ENCODE peak calls at places on chromosomes 12 and 14, in eight cellular contexts. E is prostate gland; P is lung; V is uterus; G is fibroblast of lung; D is CD4-positive, alpha-beta memory T cell; F is A549; O is right atrium auricular region. S is an unnamed sample.

GRCh38 chr14:24264298-24264697 is 1.3 kb upstream of the TGM1 start:
- DNase-seq in F (no peak), E (no peak), V (no peak), D (no peak), P (no peak), O (no peak), G (peak; percentile 44), S (no peak)

GRCh38 chr14:62181591-62181990 is 419.4 kb downstream of the SNAPC1 start:
- DNase-seq in G (peak; percentile 53), E (no peak), P (no peak), V (no peak), D (no peak), O (no peak), F (no peak), S (no peak)

GRCh38 chr12:39103552-39104165 is 198.3 kb upstream of the CPNE8 start:
- DNase-seq in F (peak; percentile 75), E (peak; percentile 40), V (no peak), P (no peak), O (no peak), D (peak; percentile 34), G (peak; percentile 57), S (no peak)

GRCh38 chr14:101709962-101710891 is 51.3 kb upstream of the PPP2R5C start:
- DNase-seq in G (no peak), V (no peak), F (no peak), P (peak; percentile 23), D (no peak), O (no peak), E (no peak), S (no peak)

GRCh38 chr12:26402648-26403047 is 207.3 kb downstream of the SSPN start:
- DNase-seq in F (peak; percentile 15), G (peak; percentile 9), D (no peak), V (no peak), P (peak; percentile 31), E (peak; percentile 71), O (no peak), S (no peak)

GRCh38 chr12:7588703-7589329 is 76.9 kb downstream of the APOBEC1 start:
- DNase-seq in O (peak; percentile 69), E (peak; percentile 33), F (peak; percentile 80), P (peak; percentile 45), V (no peak), G (no peak), D (peak; percentile 45), S (peak; percentile 18)

GRCh38 chr14:36974985-36975384 is 197.4 kb downstream of the SLC25A21 start:
- DNase-seq in D (no peak), G (no peak), F (no peak), P (no peak), E (no peak), O (no peak), V (no peak), S (no peak)

GRCh38 chr14:75198291-75198933 is 22.0 kb upstream of the TMED10 start:
- DNase-seq in O (no peak), G (peak; percentile 23), P (no peak), E (no peak), D (no peak), V (no peak), F (no peak), S (no peak)

GRCh38 chr14:54366726-54367707 is 29.8 kb upstream of the CDKN3 start:
- DNase-seq in D (peak; percentile 12), F (peak; percentile 73), G (peak; percentile 68), P (no peak), V (no peak), O (peak; percentile 36), E (no peak), S (no peak)

GRCh38 chr14:36069535-36069900 is 107.0 kb downstream of the PTCSC3 start:
- DNase-seq in F (peak; percentile 62), V (no peak), E (peak; percentile 7), D (peak; percentile 22), O (no peak), P (peak; percentile 64), G (peak; percentile 55), S (no peak)

GRCh38 chr12:130457215-130457614 is 119.5 kb downstream of the PIWIL1 start:
- DNase-seq in F (no peak), D (no peak), P (no peak), E (no peak), V (no peak), G (no peak), O (no peak), S (no peak)

GRCh38 chr14:79514700-79515099 is 696.6 kb downstream of the DIO2 start:
- DNase-seq in F (peak; percentile 63), V (no peak), E (no peak), D (no peak), O (no peak), G (peak; percentile 92), P (no peak), S (no peak)

GRCh38 chr12:124565071-124565491 is 2.3 kb downstream of the NCOR2 start:
- DNase-seq in E (no peak), O (no peak), F (no peak), V (no peak), P (no peak), D (no peak), G (peak; percentile 39), S (no peak)

GRCh38 chr12:74646831-74647230 is 109.2 kb downstream of the ATXN7L3B start:
- DNase-seq in P (no peak), D (no peak), E (no peak), V (no peak), O (no peak), F (peak; percentile 18), G (no peak), S (no peak)

GRCh38 chr12:25320123-25321006 is 69.6 kb upstream of the KRAS start:
- DNase-seq in D (no peak), O (no peak), F (no peak), V (no peak), G (peak; percentile 67), E (no peak), P (no peak), S (no peak)

GRCh38 chr14:74176404-74176788 is 62.9 kb upstream of the VSX2 start:
- DNase-seq in P (no peak), G (no peak), O (no peak), D (no peak), E (no peak), V (no peak), F (no peak), S (no peak)

DNA sequence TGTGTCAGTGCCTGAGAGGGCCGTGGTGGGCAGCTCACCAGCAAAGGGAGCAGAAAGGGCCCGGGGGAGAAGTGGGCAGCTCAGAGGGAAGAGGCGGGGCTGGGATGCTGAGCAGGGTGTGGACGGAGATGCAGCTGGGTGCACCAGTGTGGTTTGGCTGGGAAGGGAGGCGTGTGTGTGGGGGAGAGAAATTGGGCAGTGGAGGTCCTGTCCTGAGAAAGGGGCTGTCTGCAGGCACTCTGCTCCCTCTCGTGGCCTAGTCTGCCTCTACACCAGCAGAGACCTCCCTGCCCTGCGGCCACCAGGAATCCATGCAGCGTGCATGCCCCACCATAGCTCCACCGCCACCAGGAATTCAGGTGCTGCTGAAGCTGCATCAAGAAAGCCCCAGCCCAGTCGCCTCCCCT is 6.4 kb downstream of the TMEM121 start:
- DNase-seq in V (no peak), F (peak; percentile 51), G (peak; percentile 12), E (no peak), O (no peak), P (no peak), D (no peak), S (no peak)
- H3K9me3 ChIP-seq in V (no peaks in the 10 kb centered on the region), F (no peaks in the 10 kb centered on the region), G (no peaks in the 10 kb centered on the region), E (no peaks in the 10 kb centered on the region), O (no peaks in the 10 kb centered on the region), P (no peaks in the 10 kb centered on the region), D (no peaks in the 10 kb centered on the region), S (no peaks in the 10 kb centered on the region)

DNA sequence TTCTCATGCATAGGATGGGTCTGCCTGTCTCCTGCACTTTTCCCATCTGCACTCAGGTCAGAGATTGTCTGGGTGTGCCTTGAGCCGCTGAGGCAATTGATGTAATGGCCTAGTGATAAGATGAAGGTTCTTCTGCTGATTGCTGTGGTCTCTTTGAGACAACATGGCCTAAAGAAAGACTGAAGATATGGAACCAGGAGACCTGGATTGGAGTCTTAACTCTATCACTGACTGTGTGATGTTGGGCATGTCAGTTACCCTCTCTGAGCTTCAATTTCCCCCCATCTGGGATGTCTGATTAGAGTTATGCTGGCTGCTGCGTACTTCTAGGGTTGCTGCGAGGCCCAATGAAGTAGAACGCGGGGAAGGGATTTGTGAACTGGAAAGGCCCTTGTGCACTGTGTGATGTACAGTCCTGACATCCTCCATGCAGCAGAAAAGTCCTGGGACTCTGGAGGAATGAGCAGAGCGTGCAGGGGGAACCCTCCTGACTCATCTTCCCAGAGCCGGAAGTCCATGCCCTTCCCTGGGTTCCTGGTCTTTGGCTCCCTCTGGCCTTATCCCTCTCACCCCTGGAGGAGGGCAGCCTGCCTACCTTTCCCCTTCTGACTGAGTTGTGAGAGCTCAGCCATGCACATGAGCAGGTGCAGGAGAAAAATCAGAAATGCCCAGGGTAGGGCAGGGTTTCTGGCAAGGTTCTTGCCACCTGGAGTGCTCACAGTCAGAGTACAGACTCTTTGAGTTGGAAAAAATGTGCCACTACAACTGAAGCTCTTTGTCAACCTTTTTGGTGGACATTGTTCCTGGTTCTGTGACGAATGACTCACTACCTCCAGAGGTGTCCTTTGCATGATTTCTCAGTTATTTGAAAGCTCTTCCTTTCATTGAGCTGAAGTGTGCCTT is 21.1 kb downstream of the PLEKHD1 start:
- DNase-seq in F (no peak), P (no peak), G (no peak), V (no peak), D (no peak), O (no peak), E (no peak), S (no peak)
- H3K9me3 ChIP-seq in F (no peaks in the 10 kb centered on the region), P (no peaks in the 10 kb centered on the region), G (no peaks in the 10 kb centered on the region), V (no peaks in the 10 kb centered on the region), D (no peaks in the 10 kb centered on the region), O (no peaks in the 10 kb centered on the region), E (no peaks in the 10 kb centered on the region), S (no peaks in the 10 kb centered on the region)

GRCh38 chr12:92614041-92614440 is 88.7 kb upstream of the PLEKHG7 start:
- DNase-seq in D (no peak), P (no peak), F (no peak), E (no peak), V (no peak), G (no peak), O (no peak), S (no peak)
- H3K9me3 ChIP-seq in D (no peaks in the 10 kb centered on the region), P (no peaks in the 10 kb centered on the region), F (no peaks in the 10 kb centered on the region), E (no peaks in the 10 kb centered on the region), V (no peaks in the 10 kb centered on the region), G (no peaks in the 10 kb centered on the region), O (no peaks in the 10 kb centered on the region), S (no peaks in the 10 kb centered on the region)

DNA sequence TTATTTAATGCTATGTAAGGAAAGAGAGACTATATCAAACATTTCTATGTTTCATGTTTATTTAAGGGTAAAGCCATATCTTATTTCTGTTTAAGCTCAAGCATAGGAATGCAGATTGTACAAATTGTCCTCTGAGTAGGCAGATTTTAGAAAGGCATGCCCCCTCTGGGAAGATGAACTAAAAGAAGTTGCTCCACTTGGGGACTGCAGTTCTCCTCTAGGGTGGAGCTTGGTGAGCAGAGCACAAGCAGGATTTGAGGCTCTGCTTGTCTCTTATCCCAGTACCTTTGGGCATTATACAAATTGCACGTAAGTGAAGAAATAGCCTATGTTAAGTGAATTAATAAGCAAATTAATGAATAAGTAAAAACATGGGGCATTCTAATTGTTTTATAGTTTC is 96.2 kb upstream of the PDE3A start:
- DNase-seq in E (no peak), P (no peak), O (no peak), F (no peak), D (no peak), G (no peak), V (no peak), S (no peak)
- H3K9me3 ChIP-seq in E (no peaks in the 10 kb centered on the region), P (no peaks in the 10 kb centered on the region), O (no peaks in the 10 kb centered on the region), F (no peaks in the 10 kb centered on the region), D (no peaks in the 10 kb centered on the region), G (no peaks in the 10 kb centered on the region), V (no peaks in the 10 kb centered on the region), S (no peaks in the 10 kb centered on the region)

GRCh38 chr14:26820101-26820500 is 222.3 kb upstream of the NOVA1 start:
- DNase-seq in D (no peak), E (no peak), P (no peak), V (no peak), O (no peak), F (no peak), G (peak; percentile 60), S (no peak)
- H3K9me3 ChIP-seq in D (no peaks in the 10 kb centered on the region), E (no peaks in the 10 kb centered on the region), P (no peaks in the 10 kb centered on the region), V (no peaks in the 10 kb centered on the region), O (no peaks in the 10 kb centered on the region), F (no peaks in the 10 kb centered on the region), G (no peaks in the 10 kb centered on the region), S (no peaks in the 10 kb centered on the region)

S was measured in T-helper 17 cell.